ENCODE peak calls at places on chromosomes 6 and 20, in six cellular contexts. W is stomach, V is esophagus squamous epithelium, Z is transverse colon, U is uterus, H is colonic mucosa. L is an unnamed sample.

GRCh38 chr6:72620866-72621242 is 1.0 kb upstream of the KCNQ5 start:
- DNase-seq in W (no peak), V (no peak), Z (no peak), U (no peak), H (no peak), L (no peak)

GRCh38 chr6:50410577-50410976 is 302.7 kb upstream of the TFAP2D start:
- DNase-seq in W (no peak), V (no peak), Z (no peak), U (no peak), H (no peak), L (no peak)

GRCh38 chr6:142361765-142362540 is 60.1 kb downstream of the ADGRG6 start:
- DNase-seq in W (no peak), V (no peak), Z (no peak), U (no peak), H (no peak), L (no peak)

GRCh38 chr6:30129818-30130679 is 5.9 kb upstream of the TRIM40 start:
- DNase-seq in W (no peak), V (no peak), Z (no peak), U (no peak), H (peak), L (no peak)

GRCh38 chr6:10478187-10479040 is 42.7 kb upstream of the GCNT2 start:
- DNase-seq in W (no peak), V (no peak), Z (no peak), U (no peak), H (no peak), L (no peak)

GRCh38 chr20:21520702-21521595 is 7.1 kb upstream of the NKX2-2 start:
- DNase-seq in W (no peak), V (no peak), Z (no peak), U (no peak), H (no peak), L (no peak)

GRCh38 chr20:47293524-47294157 is 62.9 kb downstream of the ZMYND8 start:
- DNase-seq in W (no peak), V (no peak), Z (no peak), U (no peak), H (no peak), L (no peak)

GRCh38 chr6:17418281-17419188 is 25.1 kb downstream of the CAP2 start:
- DNase-seq in W (no peak), V (no peak), Z (no peak), U (peak), H (no peak), L (no peak)

GRCh38 chr20:38685853-38686473 is 38.3 kb upstream of the SLC32A1 start:
- DNase-seq in W (peak), V (no peak), Z (peak), U (no peak), H (peak), L (no peak)

GRCh38 chr6:100350139-100350538 is 114.6 kb downstream of the SIM1 start:
- DNase-seq in W (no peak), V (no peak), Z (no peak), U (no peak), H (no peak), L (no peak)

GRCh38 chr6:54194067-54194466 is 82.8 kb downstream of the MLIP start:
- DNase-seq in W (no peak), V (no peak), Z (no peak), U (no peak), H (no peak), L (no peak)

GRCh38 chr20:23122321-23122720 is 36.2 kb upstream of the CD93 start:
- DNase-seq in W (no peak), V (no peak), Z (no peak), U (no peak), H (no peak), L (no peak)

GRCh38 chr6:31968326-31968725 is 3.6 kb downstream of the DXO start:
- DNase-seq in W (no peak), V (no peak), Z (no peak), U (no peak), H (no peak), L (no peak)

GRCh38 chr6:17879224-17879623 is 108.2 kb downstream of the KIF13A start:
- DNase-seq in W (no peak), V (no peak), Z (no peak), U (no peak), H (no peak), L (no peak)

GRCh38 chr6:56450376-56450775 is 192.3 kb downstream of the DST start:
- DNase-seq in W (no peak), V (no peak), Z (no peak), U (no peak), H (no peak), L (no peak)

GRCh38 chr6:167751579-167752115 is 75.1 kb upstream of the AFDN start:
- DNase-seq in W (no peak), V (no peak), Z (no peak), U (no peak), H (no peak), L (no peak)

GRCh38 chr20:33526769-33527168 is 36.9 kb downstream of the CBFA2T2 start:
- DNase-seq in W (no peak), V (no peak), Z (no peak), U (no peak), H (no peak), L (no peak)

GRCh38 chr6:109791301-109791700 is 100.2 kb downstream of the FIG4 start:
- DNase-seq in W (no peak), V (no peak), Z (no peak), U (no peak), H (no peak), L (no peak)

GRCh38 chr6:81950877-81951276 is 198.4 kb upstream of the TENT5A start:
- DNase-seq in W (no peak), V (no peak), Z (no peak), U (no peak), H (no peak), L (no peak)

GRCh38 chr6:3888153-3888957 is 39.2 kb downstream of the FAM50B start:
- DNase-seq in W (peak), V (no peak), Z (peak), U (peak), H (peak), L (no peak)

GRCh38 chr20:35468671-35469334 is 13.4 kb downstream of the CEP250 start:
- DNase-seq in W (no peak), V (no peak), Z (no peak), U (no peak), H (no peak), L (no peak)

GRCh38 chr6:5152417-5152816 is 67.3 kb downstream of the PPP1R3G start:
- DNase-seq in W (no peak), V (no peak), Z (no peak), U (no peak), H (no peak), L (no peak)

GRCh38 chr20:19757487-19757972 is 528 bp upstream of the RIN2 start:
- DNase-seq in W (peak), V (no peak), Z (peak), U (peak), H (peak), L (no peak)

GRCh38 chr20:62993856-62994494 is 12.8 kb downstream of the BHLHE23 start:
- DNase-seq in W (no peak), V (no peak), Z (no peak), U (no peak), H (no peak), L (no peak)

GRCh38 chr6:37985355-37985754 is 165.8 kb downstream of the ZFAND3 start:
- DNase-seq in W (no peak), V (no peak), Z (no peak), U (no peak), H (no peak), L (no peak)

GRCh38 chr20:19376451-19376971 is 164.1 kb downstream of the SLC24A3 start:
- DNase-seq in W (no peak), V (no peak), Z (no peak), U (no peak), H (no peak), L (no peak)

GRCh38 chr6:160337301-160337700 is 10.9 kb upstream of the SLC22A3 start:
- DNase-seq in W (no peak), V (no peak), Z (no peak), U (no peak), H (no peak), L (no peak)

GRCh38 chr6:109397020-109397419 is 14.8 kb upstream of the CD164 start:
- DNase-seq in W (no peak), V (no peak), Z (no peak), U (no peak), H (no peak), L (no peak)

GRCh38 chr20:37072293-37073196 is 23.3 kb downstream of the RBL1 start:
- DNase-seq in W (no peak), V (no peak), Z (no peak), U (no peak), H (no peak), L (no peak)

GRCh38 chr6:112269979-112270378 is 15.6 kb upstream of the LAMA4 start:
- DNase-seq in W (no peak), V (no peak), Z (no peak), U (no peak), H (no peak), L (no peak)

GRCh38 chr20:58682656-58683055 is 9.9 kb upstream of the NPEPL1 start:
- DNase-seq in W (no peak), V (no peak), Z (no peak), U (no peak), H (no peak), L (no peak)

GRCh38 chr6:170446841-170447560 is 106.1 kb downstream of the PSMB1 start:
- DNase-seq in W (no peak), V (no peak), Z (no peak), U (no peak), H (no peak), L (no peak)

GRCh38 chr6:87407531-87407895 is 259 bp upstream of the CFAP206 start:
- DNase-seq in W (no peak), V (no peak), Z (no peak), U (peak), H (no peak), L (no peak)

GRCh38 chr6:17703256-17703694 is 3.5 kb downstream of the NUP153 start:
- DNase-seq in W (no peak), V (no peak), Z (no peak), U (peak), H (no peak), L (peak)

GRCh38 chr6:20404641-20405032 is 3.0 kb downstream of the E2F3 start:
- DNase-seq in W (no peak), V (peak), Z (peak), U (peak), H (peak), L (no peak)

GRCh38 chr20:5688431-5688972 is 61.7 kb upstream of the SHLD1 start:
- DNase-seq in W (no peak), V (no peak), Z (no peak), U (peak), H (no peak), L (no peak)
- H3K27ac ChIP-seq in W (peak), V (no peak), Z (no peak), U (peak), H (no peak), L (no peak)

DNA sequence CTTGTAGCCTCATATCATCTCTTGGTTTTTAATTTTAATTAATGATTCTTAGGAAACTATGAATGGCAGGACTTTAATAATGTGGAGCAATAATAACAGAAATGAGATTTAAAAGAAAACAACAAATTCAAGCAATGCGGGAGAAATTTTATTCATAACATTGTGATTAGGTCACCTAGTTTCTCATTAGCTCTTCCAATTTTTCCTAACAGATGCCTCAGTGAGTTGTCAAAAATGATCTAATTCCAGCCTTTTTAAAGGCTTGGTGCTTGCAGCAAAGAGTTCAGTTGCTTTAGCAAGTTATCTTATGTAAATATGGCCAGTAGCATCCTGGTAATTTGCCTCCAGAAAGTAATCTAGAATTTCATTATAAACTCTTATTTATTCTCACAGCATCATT is 20.4 kb downstream of the PDE7B start:
- DNase-seq in W (no peak), V (no peak), Z (no peak), U (no peak), H (no peak), L (no peak)
- H3K27ac ChIP-seq in W (no peak), V (no peak), Z (no peak), U (no peak), H (no peak), L (no peak)

DNA sequence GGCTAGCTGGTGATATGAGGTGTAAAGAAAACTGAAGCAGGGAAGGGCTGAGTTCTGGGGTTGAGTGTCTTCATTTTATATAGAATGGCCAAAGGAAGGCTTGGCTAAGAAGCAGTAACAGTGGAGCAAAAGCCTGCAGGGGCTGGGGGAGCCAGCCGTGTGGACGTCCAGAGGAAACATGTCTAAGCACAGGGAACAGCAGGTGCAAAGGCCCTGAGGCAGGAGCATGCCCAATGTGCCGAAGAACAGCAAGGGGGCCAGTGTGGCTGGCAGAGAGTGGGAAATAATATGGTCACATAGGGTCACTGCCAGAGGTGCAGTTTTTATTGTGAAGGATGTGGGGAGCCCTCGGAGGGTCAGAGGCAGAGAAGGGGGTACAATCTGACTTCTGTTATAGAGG is 60.5 kb upstream of the KCNG1 start:
- DNase-seq in W (no peak), V (no peak), Z (no peak), U (no peak), H (no peak), L (no peak)
- H3K27ac ChIP-seq in W (no peak), V (no peak), Z (no peak), U (no peak), H (no peak), L (no peak)

DNA sequence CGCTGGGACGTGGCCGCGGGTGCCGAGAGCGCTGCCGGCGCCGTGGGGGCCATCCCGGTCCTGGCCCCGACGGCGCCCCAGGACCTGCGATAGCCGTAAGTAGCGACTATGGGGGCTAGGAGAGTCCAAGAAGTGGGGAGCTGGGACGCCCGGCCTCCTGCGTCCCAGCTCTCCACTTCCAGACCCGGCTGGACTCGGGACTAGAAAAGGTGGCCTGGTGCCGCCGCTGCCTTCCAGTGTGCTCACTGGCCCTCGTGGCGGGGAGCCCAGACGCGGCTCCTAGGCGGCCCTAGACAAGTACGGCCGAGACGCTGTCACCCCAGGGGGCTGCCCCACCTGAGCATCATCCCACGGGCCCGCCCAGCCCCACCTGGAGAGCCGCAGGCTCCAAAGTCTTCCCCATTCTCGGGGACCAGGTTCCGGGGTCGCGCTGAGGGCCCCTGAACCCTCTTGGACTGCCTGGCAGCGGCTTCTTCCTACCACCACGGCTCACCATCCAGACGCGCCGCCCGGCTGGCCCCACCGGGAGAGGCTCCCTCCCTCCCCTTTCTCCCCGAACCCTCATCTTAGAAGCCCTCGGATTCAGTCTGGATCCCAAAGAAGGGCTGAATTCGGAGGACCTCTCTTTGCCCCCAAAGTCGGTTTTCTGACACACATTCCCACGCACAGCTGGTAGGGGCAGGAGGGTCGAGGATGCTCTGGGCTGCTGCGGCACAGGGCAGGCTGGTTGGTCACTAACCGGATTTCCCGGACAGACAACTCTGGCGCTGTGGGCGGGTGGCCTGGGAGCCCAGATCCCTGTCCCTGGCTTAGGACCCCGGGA is 878 bp upstream of the MDFI start:
- DNase-seq in W (peak), V (no peak), Z (no peak), U (no peak), H (no peak), L (no peak)
- H3K27ac ChIP-seq in W (peak), V (peak), Z (no peak), U (no peak), H (no peak), L (no peak)

DNA sequence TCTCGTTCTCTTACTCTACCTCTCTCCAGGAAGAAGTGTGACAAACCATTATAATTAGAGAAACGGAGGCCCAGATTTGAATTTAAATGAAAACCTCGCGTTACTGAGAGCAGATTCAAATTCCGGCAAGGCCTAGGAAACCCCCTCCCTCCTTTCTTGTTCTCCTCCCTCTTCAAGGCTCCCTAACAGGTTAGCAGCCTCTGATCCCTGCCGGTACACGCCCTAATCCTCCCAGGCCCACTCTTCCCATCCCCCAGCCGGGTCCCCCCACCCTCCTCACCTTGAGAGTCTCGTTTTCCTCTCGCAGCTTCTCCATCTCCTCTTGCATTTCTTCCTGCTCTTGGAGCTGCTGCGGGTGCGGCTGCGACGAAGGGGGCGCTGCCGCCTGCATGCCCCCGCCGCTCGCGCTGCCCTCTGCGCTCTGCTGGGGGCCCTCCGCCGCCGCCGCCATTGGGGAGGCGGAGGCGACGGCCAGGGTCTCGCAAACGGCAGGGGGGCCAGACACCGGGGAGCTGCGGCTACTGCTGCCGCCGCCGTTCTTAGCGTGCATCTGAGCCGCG is 3.8 kb downstream of the MTCL3 start:
- DNase-seq in W (no peak), V (no peak), Z (no peak), U (no peak), H (no peak), L (no peak)
- H3K27ac ChIP-seq in W (peak), V (no peak), Z (peak), U (peak), H (no peak), L (no peak)

L was measured in thoracic aorta.